ENCODE peak calls at places on chromosomes 12 and 14, in six cellular contexts. Z is Right ventricle myocardium superior; D is central memory CD8-positive, alpha-beta T cell; M is omental fat pad; I is lower lobe of right lung; X is HepG2. Y is an unnamed sample.

GRCh38 chr14:61663312-61663974 is 31.9 kb upstream of the HIF1A start:
- ATAC-seq in Z (peak; percentile 48), D (no peak), M (no peak), I (peak; percentile 31), X (no peak), Y (no peak)

GRCh38 chr14:35404246-35404495 is 378 bp downstream of the NFKBIA start:
- ATAC-seq in Z (no peak), D (no peak), M (no peak), I (no peak), X (no peak), Y (no peak)

GRCh38 chr14:54537651-54538050 is 27.9 kb downstream of the CGRRF1 start:
- ATAC-seq in Z (no peak), D (no peak), M (no peak), I (no peak), X (peak; percentile 67), Y (no peak)

GRCh38 chr14:94288610-94289465 is 4.2 kb downstream of the SERPINA10 start:
- ATAC-seq in Z (peak; percentile 29), D (no peak), M (no peak), I (no peak), X (no peak), Y (no peak)

GRCh38 chr12:54197037-54197909 is 8.5 kb upstream of the SMUG1 start:
- ATAC-seq in Z (no peak), D (no peak), M (no peak), I (no peak), X (peak; percentile 22), Y (peak; percentile 85)

GRCh38 chr12:132163911-132164288 is 19.6 kb downstream of the NOC4L start:
- ATAC-seq in Z (no peak), D (no peak), M (no peak), I (no peak), X (peak; percentile 23), Y (no peak)

GRCh38 chr12:113136128-113136989 is 798 bp upstream of the RASAL1 start:
- ATAC-seq in Z (no peak), D (peak; percentile 81), M (no peak), I (peak; percentile 27), X (no peak), Y (peak; percentile 2)

GRCh38 chr12:124654666-124655316 is 87.4 kb upstream of the NCOR2 start:
- ATAC-seq in Z (peak; percentile 53), D (no peak), M (peak; percentile 55), I (peak; percentile 76), X (peak; percentile 27), Y (peak; percentile 35)

GRCh38 chr12:30847259-30847658 is 79.3 kb upstream of the TSPAN11 start:
- ATAC-seq in Z (peak; percentile 54), D (no peak), M (no peak), I (peak; percentile 35), X (peak; percentile 18), Y (peak; percentile 48)

GRCh38 chr14:96083667-96084320 is 44.6 kb downstream of the C14orf132 start:
- ATAC-seq in Z (no peak), D (no peak), M (no peak), I (peak; percentile 93), X (no peak), Y (peak; percentile 62)

GRCh38 chr12:64699504-64700115 is 59.6 kb downstream of the GNS start:
- ATAC-seq in Z (no peak), D (no peak), M (no peak), I (peak; percentile 53), X (no peak), Y (no peak)

GRCh38 chr14:68198713-68199464 is 379.3 kb downstream of the RAD51B start:
- ATAC-seq in Z (peak; percentile 85), D (no peak), M (no peak), I (no peak), X (no peak), Y (no peak)

GRCh38 chr14:50260511-50260910 is 29.1 kb upstream of the SOS2 start:
- ATAC-seq in Z (peak; percentile 43), D (peak; percentile 54), M (no peak), I (no peak), X (peak; percentile 71), Y (peak; percentile 45)

GRCh38 chr14:33432407-33433023 is 493.8 kb downstream of the NPAS3 start:
- ATAC-seq in Z (peak; percentile 46), D (no peak), M (no peak), I (peak; percentile 52), X (peak; percentile 69), Y (no peak)

GRCh38 chr12:67671419-67671818 is 22.9 kb downstream of the DYRK2 start:
- ATAC-seq in Z (no peak), D (no peak), M (peak; percentile 32), I (no peak), X (no peak), Y (no peak)

GRCh38 chr12:120865094-120865493 is 39.1 kb downstream of the SPPL3 start:
- ATAC-seq in Z (peak; percentile 48), D (no peak), M (no peak), I (no peak), X (no peak), Y (no peak)

Y was measured in esophagus mucosa.